ENCODE peak calls at places on chromosomes 4 and X, in four cellular contexts. I is astrocyte of the spinal cord, A is AG10803, C is breast epithelium. N is an unnamed sample.

GRCh38 chr4:108097990-108098553 is 70.7 kb downstream of the LEF1 start:
- DNase-seq in I (no peak), A (no peak), C (no peak), N (no peak)

GRCh38 chrX:17007134-17007768 is 60.8 kb downstream of the REPS2 start:
- DNase-seq in I (peak), C (no peak), A (peak), N (peak)

GRCh38 chrX:51641421-51642021 is 22.8 kb upstream of the CENPVL3 start:
- DNase-seq in A (peak), I (peak), C (no peak), N (peak)

GRCh38 chr4:14223461-14223860 is 595.9 kb upstream of the BOD1L1 start:
- DNase-seq in I (no peak), A (no peak), C (no peak), N (no peak)

GRCh38 chrX:38117485-38117884 is 103.2 kb downstream of the SRPX start:
- DNase-seq in A (no peak), I (peak), C (no peak), N (no peak)

GRCh38 chr4:42761804-42762203 is 104.9 kb upstream of the ATP8A1 start:
- DNase-seq in I (no peak), A (no peak), C (no peak), N (no peak)

GRCh38 chrX:48071064-48071985 is at the start of gene ZNF630:
- DNase-seq in A (peak), C (peak), I (peak), N (peak)

GRCh38 chr4:7017446-7018048 is 25.6 kb upstream of the TADA2B start:
- DNase-seq in A (no peak), C (no peak), I (no peak), N (no peak)

GRCh38 chrX:48601741-48602394 is 4.6 kb downstream of the WDR13 start:
- DNase-seq in A (no peak), C (no peak), I (no peak), N (no peak)

GRCh38 chr4:153542131-153542530 is 76.0 kb downstream of the TMEM131L start:
- DNase-seq in I (no peak), A (no peak), C (no peak), N (no peak)

GRCh38 chr4:99653921-99654890 is 3.4 kb downstream of the C4orf54 start:
- DNase-seq in C (no peak), I (no peak), A (peak), N (no peak)

GRCh38 chrX:8345473-8345872 is 119.2 kb upstream of the VCX3B start:
- DNase-seq in C (no peak), I (peak), A (no peak), N (no peak)

GRCh38 chr4:1975880-1976279 is 32.9 kb downstream of the NELFA start:
- DNase-seq in I (no peak), C (no peak), A (no peak), N (no peak)

GRCh38 chr4:53113433-53114215 is 251.5 kb downstream of the RASL11B start:
- DNase-seq in I (no peak), A (peak), C (no peak), N (no peak)

GRCh38 chrX:51891821-51892551 is 1.4 kb upstream of the MAGED1 start:
- DNase-seq in I (peak), A (peak), C (no peak), N (peak)

GRCh38 chrX:123846598-123847038 is 13.2 kb upstream of the XIAP start:
- DNase-seq in A (peak), I (peak), C (no peak), N (peak)

GRCh38 chr4:39713691-39714090 is 15.8 kb downstream of the UBE2K start:
- DNase-seq in C (no peak), I (peak), A (peak), N (peak)

GRCh38 chrX:14508025-14508690 is 21.2 kb upstream of the GLRA2 start:
- DNase-seq in C (no peak), A (no peak), I (no peak), N (no peak)
- TF ChIP-seq CTCF in C (no peak), A (no peak), I (no peak), N (no peak)

GRCh38 chr4:52057196-52057595 is 6.1 kb downstream of the SPATA18 start:
- DNase-seq in I (no peak), C (no peak), A (peak), N (peak)

GRCh38 chr4:52051213-52051614 is at the start of gene SPATA18:
- DNase-seq in A (peak), I (peak), C (peak), N (peak)

GRCh38 chr4:52051615-52052474 is 741 bp downstream of the SPATA18 start:
- DNase-seq in C (peak), A (peak), I (peak), N (peak)

GRCh38 chr4:52054254-52054653 is 3.1 kb downstream of the SPATA18 start:
- DNase-seq in I (no peak), A (no peak), C (no peak), N (no peak)

DNA sequence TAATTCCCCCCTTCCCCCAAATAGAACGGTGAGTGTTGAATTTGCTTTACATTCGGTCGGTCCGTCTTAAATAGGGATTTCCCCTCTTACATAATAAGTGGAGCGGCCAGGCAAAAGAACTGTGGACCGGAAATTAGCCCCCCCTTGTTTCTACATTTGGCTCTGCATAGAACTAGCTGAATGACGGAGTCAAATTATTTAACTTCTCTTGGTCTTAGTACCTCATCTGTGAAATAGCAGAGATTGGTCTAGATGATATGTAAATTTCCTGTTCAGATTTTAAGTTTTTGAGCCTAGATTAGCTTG is 1.3 kb downstream of the SPATA18 start:
- DNase-seq in A (peak), C (no peak), I (peak), N (no peak)
- H3K4me3 ChIP-seq in A (peak), C (peak), I (peak), N (peak)

DNA sequence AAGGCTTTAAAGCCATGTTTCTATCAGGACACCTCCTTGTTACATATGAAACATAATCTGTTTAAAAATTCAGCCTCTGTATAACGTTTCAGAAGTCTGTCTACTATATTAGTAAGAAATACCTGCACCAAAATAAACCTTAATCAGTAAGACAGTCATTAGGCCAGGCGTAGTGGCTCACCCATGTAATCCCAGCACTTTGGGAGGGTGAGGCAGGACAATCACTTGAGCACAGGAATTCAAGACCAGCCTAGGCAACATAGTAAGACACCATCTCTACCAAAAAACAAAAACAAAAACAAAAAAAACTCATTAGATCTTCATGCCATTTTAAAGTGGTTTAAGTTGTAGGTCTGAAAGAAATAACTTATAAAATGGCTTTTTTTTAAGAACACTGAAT is 107.5 kb upstream of the STIM2 start:
- DNase-seq in I (no peak), C (no peak), A (no peak), N (no peak)
- TF ChIP-seq CTCF in I (no peak), C (no peak), A (no peak), N (no peak)

GRCh38 chr4:123802082-123802658 is 405.6 kb downstream of the SPRY1 start:
- DNase-seq in C (no peak), A (no peak), I (no peak), N (no peak)
- H3K4me3 ChIP-seq in C (no peak), A (no peak), I (no peak), N (no peak)

GRCh38 chrX:32673193-32673592 is 538.2 kb downstream of the DMD start:
- DNase-seq in A (no peak), C (no peak), I (no peak), N (no peak)
- TF ChIP-seq CTCF in A (no peak), C (no peak), I (no peak), N (no peak)

GRCh38 chrX:154441984-154442707 is 1.8 kb upstream of the FAM50A start:
- DNase-seq in A (no peak), C (peak), I (no peak), N (no peak)

GRCh38 chrX:154444755-154445246 is 860 bp downstream of the FAM50A start:
- DNase-seq in C (no peak), A (no peak), I (no peak), N (no peak)

GRCh38 chrX:154441564-154441963 is 2.4 kb upstream of the FAM50A start:
- DNase-seq in A (no peak), I (no peak), C (no peak), N (no peak)

GRCh38 chrX:154444001-154444754 is at the start of gene FAM50A:
- DNase-seq in C (peak), A (peak), I (peak), N (peak)

GRCh38 chrX:154443479-154443910 is 446 bp upstream of the FAM50A start:
- DNase-seq in I (no peak), C (no peak), A (no peak), N (peak)
- H3K4me3 ChIP-seq in I (peak), C (peak), A (peak), N (peak)

DNA sequence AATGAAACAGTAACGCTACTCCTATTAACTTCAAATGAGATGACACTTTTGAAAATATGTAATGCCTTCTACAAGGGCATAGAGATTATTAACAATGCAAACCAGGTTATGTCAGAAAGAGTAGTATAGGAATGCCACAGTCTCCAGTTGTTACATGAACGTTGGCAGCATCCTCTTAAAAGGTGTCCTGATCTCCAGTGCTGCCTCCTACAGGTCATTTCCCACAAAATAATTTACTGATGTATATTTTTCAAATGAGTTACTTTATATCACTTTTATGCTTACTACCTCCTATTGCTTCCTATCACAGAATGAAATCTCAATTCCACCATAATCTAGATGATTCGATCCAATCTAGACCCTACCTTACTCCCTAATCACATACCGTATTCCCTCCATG is 195.2 kb upstream of the EPHA5 start:
- DNase-seq in I (peak), A (peak), C (no peak), N (peak)
- TF ChIP-seq CTCF in I (peak), A (peak), C (no peak), N (peak)